ENCODE peak calls at places on chromosome 1, in ten cellular contexts. I, E, D, R, M, F, U, B, W and A are unnamed samples.

GRCh38 chr1:55277377-55278130 is 62.4 kb upstream of the USP24 start:
- DNase-seq in I (peak), E (peak), D (peak), R (peak), M (peak), F (peak), U (peak), B (no peak), W (peak), A (no peak)

GRCh38 chr1:111561328-111561727 is 57.9 kb upstream of the ADORA3 start:
- DNase-seq in I (no peak), E (no peak), D (no peak), R (no peak), M (no peak), F (no peak), U (peak), B (no peak), W (no peak), A (peak)

GRCh38 chr1:86933562-86934377 is 19.3 kb downstream of the HS2ST1 start:
- DNase-seq in I (no peak), E (no peak), D (no peak), R (no peak), M (peak), F (no peak), U (no peak), B (no peak), W (no peak), A (no peak)

GRCh38 chr1:152741656-152742055 is 16.2 kb upstream of the KPRP start:
- DNase-seq in I (no peak), E (no peak), D (no peak), R (no peak), M (no peak), F (no peak), U (no peak), B (no peak), W (no peak), A (no peak)

GRCh38 chr1:3902111-3902511 is 2.0 kb upstream of the C1orf174 start:
- DNase-seq in I (peak), E (no peak), D (no peak), R (no peak), M (no peak), F (no peak), U (no peak), B (no peak), W (no peak), A (no peak)

GRCh38 chr1:155064109-155064812 is 721 bp downstream of the EFNA4 start:
- DNase-seq in I (no peak), E (no peak), D (no peak), R (no peak), M (peak), F (no peak), U (no peak), B (no peak), W (no peak), A (no peak)

GRCh38 chr1:236753554-236753953 is 41.5 kb upstream of the MTR start:
- DNase-seq in I (no peak), E (no peak), D (no peak), R (no peak), M (peak), F (no peak), U (no peak), B (no peak), W (no peak), A (no peak)

GRCh38 chr1:157580179-157580827 is 17.6 kb downstream of the FCRL4 start:
- DNase-seq in I (no peak), E (no peak), D (peak), R (peak), M (peak), F (no peak), U (no peak), B (no peak), W (no peak), A (peak)

GRCh38 chr1:32273389-32274208 is 18.3 kb upstream of the HDAC1 start:
- DNase-seq in I (peak), E (no peak), D (peak), R (no peak), M (no peak), F (no peak), U (peak), B (no peak), W (no peak), A (no peak)

GRCh38 chr1:196680107-196680506 is 28.3 kb downstream of the CFH start:
- DNase-seq in I (no peak), E (no peak), D (no peak), R (no peak), M (no peak), F (no peak), U (no peak), B (no peak), W (no peak), A (no peak)

GRCh38 chr1:220921991-220922390 is 42.7 kb downstream of the HLX start:
- DNase-seq in I (no peak), E (no peak), D (no peak), R (no peak), M (no peak), F (no peak), U (no peak), B (no peak), W (no peak), A (no peak)

GRCh38 chr1:165641276-165641987 is 10.4 kb downstream of the MGST3 start:
- DNase-seq in I (no peak), E (no peak), D (no peak), R (no peak), M (no peak), F (no peak), U (no peak), B (no peak), W (no peak), A (no peak)

GRCh38 chr1:198175418-198176170 is 18.8 kb downstream of the NEK7 start:
- DNase-seq in I (no peak), E (no peak), D (no peak), R (no peak), M (no peak), F (no peak), U (no peak), B (no peak), W (no peak), A (no peak)

GRCh38 chr1:10745886-10746455 is 50.5 kb downstream of the CASZ1 start:
- DNase-seq in I (no peak), E (no peak), D (no peak), R (no peak), M (no peak), F (peak), U (no peak), B (no peak), W (peak), A (no peak)

GRCh38 chr1:61392417-61393242 is 310.3 kb downstream of the NFIA start:
- DNase-seq in I (no peak), E (no peak), D (no peak), R (no peak), M (peak), F (no peak), U (no peak), B (no peak), W (no peak), A (no peak)

GRCh38 chr1:37814257-37814656 is 6.2 kb upstream of the YRDC start:
- DNase-seq in I (no peak), E (no peak), D (no peak), R (no peak), M (no peak), F (no peak), U (no peak), B (no peak), W (no peak), A (no peak)

GRCh38 chr1:157993179-157994080 is at the start of gene KIRREL1:
- DNase-seq in I (peak), E (peak), D (no peak), R (no peak), M (no peak), F (peak), U (peak), B (no peak), W (no peak), A (no peak)

GRCh38 chr1:237799762-237800474 is 90.8 kb downstream of the ZP4 start:
- DNase-seq in I (no peak), E (no peak), D (peak), R (peak), M (peak), F (no peak), U (peak), B (peak), W (no peak), A (no peak)

GRCh38 chr1:213281610-213282316 is 230.7 kb downstream of the RPS6KC1 start:
- DNase-seq in I (no peak), E (no peak), D (peak), R (no peak), M (no peak), F (no peak), U (no peak), B (no peak), W (no peak), A (no peak)

GRCh38 chr1:199020046-199020445 is 381.2 kb downstream of the PTPRC start:
- DNase-seq in I (no peak), E (no peak), D (no peak), R (no peak), M (no peak), F (no peak), U (no peak), B (no peak), W (no peak), A (no peak)

GRCh38 chr1:244352156-244352830 is 99.4 kb downstream of the ADSS2 start:
- DNase-seq in I (no peak), E (no peak), D (no peak), R (no peak), M (no peak), F (no peak), U (peak), B (no peak), W (no peak), A (peak)

GRCh38 chr1:170714163-170714562 is 50.2 kb downstream of the PRRX1 start:
- DNase-seq in I (no peak), E (no peak), D (no peak), R (no peak), M (no peak), F (no peak), U (no peak), B (no peak), W (no peak), A (no peak)

GRCh38 chr1:113488576-113489177 is 98.4 kb downstream of the MAGI3 start:
- DNase-seq in I (no peak), E (no peak), D (peak), R (no peak), M (no peak), F (no peak), U (no peak), B (no peak), W (no peak), A (no peak)

GRCh38 chr1:58573705-58574591 is 3.1 kb downstream of the TACSTD2 start:
- DNase-seq in I (no peak), E (no peak), D (peak), R (peak), M (no peak), F (no peak), U (no peak), B (peak), W (no peak), A (no peak)

GRCh38 chr1:19648689-19649088 is 4.6 kb downstream of the NBL1 start:
- DNase-seq in I (no peak), E (no peak), D (peak), R (no peak), M (peak), F (peak), U (no peak), B (no peak), W (no peak), A (no peak)

GRCh38 chr1:200329208-200329882 is 80.5 kb downstream of the ZNF281 start:
- DNase-seq in I (no peak), E (no peak), D (no peak), R (no peak), M (no peak), F (no peak), U (no peak), B (no peak), W (no peak), A (no peak)

GRCh38 chr1:19424651-19425570 is 60.4 kb downstream of the CAPZB start:
- DNase-seq in I (no peak), E (no peak), D (no peak), R (no peak), M (no peak), F (peak), U (no peak), B (no peak), W (no peak), A (no peak)

GRCh38 chr1:15246960-15247614 is at the start of gene FHAD1:
- DNase-seq in I (peak), E (peak), D (peak), R (no peak), M (peak), F (peak), U (peak), B (peak), W (peak), A (peak)

GRCh38 chr1:21955058-21955457 is 17.9 kb upstream of the HSPG2 start:
- DNase-seq in I (no peak), E (peak), D (no peak), R (no peak), M (no peak), F (no peak), U (no peak), B (no peak), W (no peak), A (no peak)

GRCh38 chr1:56569661-56570060 is 9.7 kb downstream of the PLPP3 start:
- DNase-seq in I (no peak), E (no peak), D (no peak), R (no peak), M (no peak), F (peak), U (no peak), B (no peak), W (peak), A (no peak)

GRCh38 chr1:43068911-43069310 is 103.2 kb downstream of the EBNA1BP2 start:
- DNase-seq in I (no peak), E (no peak), D (no peak), R (no peak), M (no peak), F (no peak), U (no peak), B (no peak), W (no peak), A (no peak)

GRCh38 chr1:37865348-37866119 is 6.1 kb upstream of the MTF1 start:
- DNase-seq in I (no peak), E (no peak), D (no peak), R (no peak), M (no peak), F (no peak), U (no peak), B (no peak), W (no peak), A (no peak)

DNA sequence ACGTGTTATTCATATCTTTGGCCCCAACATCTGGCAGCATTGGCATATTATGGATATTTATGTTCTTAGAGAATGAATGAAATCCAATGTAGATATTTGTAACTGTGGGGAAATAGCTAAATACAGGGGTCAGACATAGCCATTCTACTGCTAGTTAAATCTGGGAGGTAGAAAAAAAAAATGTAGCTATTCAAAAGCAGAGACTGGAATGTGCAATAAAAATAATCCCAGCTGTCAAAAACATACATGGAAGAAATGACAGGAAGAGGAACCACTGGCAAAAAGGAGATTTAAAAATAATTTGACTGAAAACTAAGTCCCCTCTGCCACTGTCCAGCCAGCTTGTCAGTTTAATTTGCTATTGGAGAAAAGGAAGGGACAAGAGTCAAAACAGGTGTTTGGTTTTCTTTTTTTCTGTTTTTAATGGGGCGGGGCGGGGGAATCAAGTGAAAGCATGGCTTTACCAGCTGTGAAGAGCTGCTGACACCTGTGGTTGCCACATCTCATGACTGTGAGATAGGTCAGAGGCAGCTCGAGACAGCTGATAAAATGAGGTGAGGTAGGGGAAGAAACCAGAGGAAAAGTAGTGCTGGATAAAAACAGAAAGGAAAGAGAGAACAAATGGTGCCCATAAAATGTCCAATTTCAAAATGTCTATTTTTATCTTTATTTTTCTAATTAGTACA is 272.4 kb downstream of the NEGR1 start:
- DNase-seq in I (no peak), E (no peak), D (no peak), R (no peak), M (no peak), F (no peak), U (no peak), B (no peak), W (no peak), A (no peak)
- TF ChIP-seq POLR2AphosphoS5 in I (no peak), E (no peak), D (no peak), R (no peak), M (no peak), F (no peak), U (no peak), B (no peak), W (no peak), A (no peak)

GRCh38 chr1:145986551-145986950 is 9.8 kb downstream of the TXNIP start:
- DNase-seq in I (no peak), E (peak), D (no peak), R (no peak), M (no peak), F (no peak), U (no peak), B (no peak), W (peak), A (no peak)

GRCh38 chr1:145990249-145991097 is 5.9 kb downstream of the TXNIP start:
- DNase-seq in I (no peak), E (peak), D (no peak), R (no peak), M (no peak), F (no peak), U (peak), B (no peak), W (peak), A (no peak)

GRCh38 chr1:145985502-145986439 is 10.6 kb downstream of the TXNIP start:
- DNase-seq in I (no peak), E (peak), D (no peak), R (no peak), M (no peak), F (no peak), U (peak), B (no peak), W (peak), A (no peak)

GRCh38 chr1:145988773-145989172 is 7.6 kb downstream of the TXNIP start:
- DNase-seq in I (no peak), E (peak), D (no peak), R (no peak), M (no peak), F (no peak), U (peak), B (no peak), W (peak), A (no peak)

DNA sequence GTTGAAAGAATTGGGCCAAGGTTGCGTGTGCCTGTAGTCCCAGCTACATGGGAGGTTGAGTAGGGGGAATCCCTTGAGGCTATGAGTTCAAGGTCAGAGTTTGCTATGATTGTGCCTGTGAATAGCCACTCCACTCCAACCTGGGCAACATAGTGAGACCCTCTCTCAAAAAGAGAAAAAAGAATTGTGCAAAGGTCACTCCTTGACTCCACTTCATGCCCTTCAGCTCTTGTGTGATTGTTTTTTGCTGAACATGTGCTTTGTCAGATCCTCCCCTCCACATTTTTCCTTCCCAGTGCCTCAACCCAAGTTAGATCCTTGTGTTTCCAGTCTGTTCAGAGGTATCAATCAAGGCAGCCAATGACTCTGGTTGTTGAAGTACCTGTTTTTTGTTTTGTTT is 8.5 kb downstream of the TXNIP start:
- DNase-seq in I (no peak), E (no peak), D (no peak), R (no peak), M (no peak), F (no peak), U (no peak), B (no peak), W (no peak), A (no peak)
- TF ChIP-seq POLR2AphosphoS5 in I (no peak), E (no peak), D (no peak), R (no peak), M (no peak), F (no peak), U (peak), B (no peak), W (no peak), A (no peak)

DNA sequence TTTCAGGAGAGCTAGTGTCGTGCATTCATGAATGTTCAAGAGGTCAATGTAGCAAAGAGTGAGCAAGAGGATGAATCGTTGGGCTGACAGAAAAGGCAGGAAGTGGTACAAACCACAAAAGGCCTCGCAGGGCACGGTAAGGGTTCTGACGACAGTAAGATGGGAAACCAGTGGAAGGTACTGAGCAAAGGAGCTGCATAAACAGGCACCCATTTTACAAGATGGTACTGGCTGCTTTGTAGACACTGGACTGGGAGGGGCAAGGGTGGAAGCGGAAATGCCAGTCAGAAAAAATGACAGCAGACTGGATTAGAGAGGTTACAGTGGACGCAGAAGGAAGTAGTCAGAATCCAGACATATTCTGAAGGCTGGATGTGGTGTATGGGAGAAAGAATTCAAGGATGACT is 123.5 kb downstream of the PTPN14 start:
- DNase-seq in I (peak), E (no peak), D (no peak), R (peak), M (no peak), F (no peak), U (peak), B (no peak), W (no peak), A (no peak)
- TF ChIP-seq POLR2AphosphoS5 in I (no peak), E (no peak), D (no peak), R (no peak), M (no peak), F (no peak), U (no peak), B (no peak), W (peak), A (no peak)

GRCh38 chr1:228100822-228101613 is 2.1 kb downstream of the C1orf35 start:
- DNase-seq in I (peak), E (peak), D (peak), R (no peak), M (peak), F (no peak), U (peak), B (no peak), W (no peak), A (no peak)
- TF ChIP-seq POLR2AphosphoS5 in I (peak), E (no peak), D (no peak), R (no peak), M (peak), F (no peak), U (no peak), B (no peak), W (no peak), A (no peak)

GRCh38 chr1:88537762-88538161 is 146.3 kb upstream of the PKN2 start:
- DNase-seq in I (no peak), E (no peak), D (no peak), R (no peak), M (no peak), F (no peak), U (no peak), B (no peak), W (no peak), A (no peak)
- TF ChIP-seq POLR2AphosphoS5 in I (no peak), E (no peak), D (no peak), R (no peak), M (no peak), F (no peak), U (no peak), B (no peak), W (no peak), A (no peak)

GRCh38 chr1:23481026-23481597 is 2.9 kb downstream of the ASAP3 start:
- DNase-seq in I (no peak), E (no peak), D (no peak), R (no peak), M (no peak), F (no peak), U (no peak), B (no peak), W (no peak), A (no peak)

GRCh38 chr1:23483327-23484252 is at the start of gene ASAP3:
- DNase-seq in I (no peak), E (peak), D (peak), R (no peak), M (no peak), F (peak), U (peak), B (no peak), W (no peak), A (no peak)

GRCh38 chr1:23485002-23485332 is 988 bp upstream of the ASAP3 start:
- DNase-seq in I (no peak), E (no peak), D (no peak), R (no peak), M (no peak), F (no peak), U (no peak), B (no peak), W (no peak), A (no peak)

GRCh38 chr1:23481904-23482303 is 2.1 kb downstream of the ASAP3 start:
- DNase-seq in I (no peak), E (no peak), D (no peak), R (no peak), M (no peak), F (no peak), U (no peak), B (no peak), W (no peak), A (no peak)

GRCh38 chr1:23484253-23485001 is 448 bp upstream of the ASAP3 start:
- DNase-seq in I (peak), E (peak), D (peak), R (peak), M (peak), F (peak), U (peak), B (peak), W (peak), A (peak)
- TF ChIP-seq POLR2AphosphoS5 in I (no peak), E (no peak), D (no peak), R (no peak), M (no peak), F (peak), U (peak), B (no peak), W (no peak), A (peak)